ENCODE peak calls at places on chromosome 2, in seven cellular contexts. F, O, Z, G, Q, J and A are unnamed samples.

GRCh38 chr2:237000481-237000880 is 85.2 kb upstream of the COPS8 start:
- DNase-seq in F (no peak), O (no peak), Z (no peak), G (no peak), Q (no peak), J (no peak), A (no peak)

GRCh38 chr2:32614069-32614468 is 13.8 kb upstream of the TTC27 start:
- DNase-seq in F (no peak), O (no peak), Z (no peak), G (no peak), Q (no peak), J (no peak), A (no peak)

GRCh38 chr2:42339191-42339912 is 21.7 kb downstream of the COX7A2L start:
- DNase-seq in F (no peak), O (no peak), Z (no peak), G (no peak), Q (no peak), J (no peak), A (peak)

GRCh38 chr2:111194835-111195621 is 74.3 kb downstream of the BCL2L11 start:
- DNase-seq in F (no peak), O (peak), Z (no peak), G (peak), Q (no peak), J (no peak), A (peak)

GRCh38 chr2:72144746-72145657 is 2.7 kb downstream of the CYP26B1 start:
- DNase-seq in F (no peak), O (no peak), Z (peak), G (peak), Q (no peak), J (no peak), A (peak)

GRCh38 chr2:232549655-232550350 is 554 bp downstream of the TIGD1 start:
- DNase-seq in F (no peak), O (no peak), Z (no peak), G (no peak), Q (no peak), J (no peak), A (peak)

GRCh38 chr2:228689049-228689448 is 507.6 kb upstream of the SPHKAP start:
- DNase-seq in F (peak), O (no peak), Z (no peak), G (no peak), Q (no peak), J (no peak), A (no peak)

GRCh38 chr2:192035731-192036442 is 158.8 kb downstream of the TMEFF2 start:
- DNase-seq in F (no peak), O (no peak), Z (no peak), G (no peak), Q (no peak), J (no peak), A (no peak)

GRCh38 chr2:21317131-21317530 is 193.4 kb downstream of the TDRD15 start:
- DNase-seq in F (peak), O (peak), Z (no peak), G (peak), Q (peak), J (no peak), A (peak)

GRCh38 chr2:236195726-236196125 is 27.5 kb upstream of the GBX2 start:
- DNase-seq in F (no peak), O (no peak), Z (no peak), G (no peak), Q (no peak), J (no peak), A (no peak)

GRCh38 chr2:9975805-9976447 is 24.4 kb downstream of the GRHL1 start:
- DNase-seq in F (no peak), O (no peak), Z (peak), G (no peak), Q (peak), J (peak), A (peak)

GRCh38 chr2:75157435-75157834 is 41.9 kb downstream of the TACR1 start:
- DNase-seq in F (no peak), O (no peak), Z (no peak), G (peak), Q (no peak), J (no peak), A (no peak)

GRCh38 chr2:161136194-161136593 is 24.0 kb upstream of the TANK start:
- DNase-seq in F (no peak), O (no peak), Z (no peak), G (no peak), Q (no peak), J (no peak), A (no peak)

GRCh38 chr2:241232736-241233575 is 44.5 kb downstream of the ANO7 start:
- DNase-seq in F (no peak), O (no peak), Z (no peak), G (no peak), Q (no peak), J (no peak), A (no peak)

GRCh38 chr2:97764559-97765263 is 51.3 kb downstream of the ZAP70 start:
- DNase-seq in F (no peak), O (no peak), Z (no peak), G (no peak), Q (no peak), J (no peak), A (no peak)

GRCh38 chr2:214310319-214310718 is 100.5 kb upstream of the VWC2L start:
- DNase-seq in F (no peak), O (no peak), Z (no peak), G (no peak), Q (no peak), J (no peak), A (no peak)

GRCh38 chr2:10042301-10043161 is 819 bp upstream of the KLF11 start:
- DNase-seq in F (peak), O (peak), Z (peak), G (no peak), Q (peak), J (peak), A (peak)

GRCh38 chr2:134359367-134360081 is 105.7 kb downstream of the MGAT5 start:
- DNase-seq in F (no peak), O (peak), Z (no peak), G (no peak), Q (no peak), J (no peak), A (no peak)

GRCh38 chr2:217934321-217935131 is 68.3 kb downstream of the TNS1 start:
- DNase-seq in F (no peak), O (peak), Z (no peak), G (no peak), Q (no peak), J (no peak), A (no peak)

GRCh38 chr2:460861-461260 is 173.0 kb upstream of the ALKAL2 start:
- DNase-seq in F (no peak), O (peak), Z (peak), G (no peak), Q (peak), J (peak), A (no peak)

GRCh38 chr2:11017921-11018320 is 106.2 kb downstream of the KCNF1 start:
- DNase-seq in F (no peak), O (no peak), Z (no peak), G (no peak), Q (no peak), J (no peak), A (no peak)

GRCh38 chr2:182666674-182667320 is 49.3 kb upstream of the DNAJC10 start:
- DNase-seq in F (no peak), O (no peak), Z (no peak), G (peak), Q (no peak), J (no peak), A (peak)

GRCh38 chr2:174744111-174744510 is 20.2 kb downstream of the CHRNA1 start:
- DNase-seq in F (no peak), O (no peak), Z (no peak), G (no peak), Q (no peak), J (no peak), A (no peak)

GRCh38 chr2:36371963-36372391 is 16.4 kb downstream of the CRIM1 start:
- DNase-seq in F (no peak), O (no peak), Z (no peak), G (no peak), Q (no peak), J (no peak), A (no peak)

GRCh38 chr2:118835739-118836410 is 11.6 kb downstream of the EN1 start:
- DNase-seq in F (peak), O (no peak), Z (no peak), G (no peak), Q (no peak), J (no peak), A (no peak)

GRCh38 chr2:181038796-181039195 is 58.4 kb downstream of the UBE2E3 start:
- DNase-seq in F (no peak), O (no peak), Z (no peak), G (no peak), Q (no peak), J (no peak), A (no peak)

GRCh38 chr2:67840460-67841068 is 222.2 kb downstream of the C1D start:
- DNase-seq in F (peak), O (peak), Z (no peak), G (peak), Q (peak), J (no peak), A (peak)

GRCh38 chr2:99153921-99154604 is 679 bp downstream of the TSGA10 start:
- DNase-seq in F (no peak), O (no peak), Z (no peak), G (no peak), Q (no peak), J (no peak), A (peak)

GRCh38 chr2:239463541-239464165 is 62.8 kb upstream of the HDAC4 start:
- DNase-seq in F (no peak), O (peak), Z (peak), G (no peak), Q (no peak), J (no peak), A (no peak)

GRCh38 chr2:241774419-241775222 is 2.0 kb upstream of the GAL3ST2 start:
- DNase-seq in F (no peak), O (peak), Z (peak), G (no peak), Q (peak), J (no peak), A (no peak)

GRCh38 chr2:112634153-112634873 is 11.4 kb upstream of the SLC20A1 start:
- DNase-seq in F (no peak), O (peak), Z (peak), G (peak), Q (no peak), J (no peak), A (no peak)

GRCh38 chr2:159111346-159111922 is 143.0 kb downstream of the TANC1 start:
- DNase-seq in F (no peak), O (no peak), Z (no peak), G (no peak), Q (no peak), J (no peak), A (no peak)

GRCh38 chr2:10550206-10551001 is 102.3 kb upstream of the ODC1 start:
- DNase-seq in F (no peak), O (no peak), Z (no peak), G (no peak), Q (no peak), J (no peak), A (no peak)

GRCh38 chr2:182822733-182823132 is 43.7 kb downstream of the FRZB start:
- DNase-seq in F (no peak), O (no peak), Z (no peak), G (no peak), Q (no peak), J (no peak), A (no peak)

GRCh38 chr2:21291281-21291825 is 167.6 kb downstream of the TDRD15 start:
- DNase-seq in F (no peak), O (no peak), Z (no peak), G (no peak), Q (no peak), J (no peak), A (no peak)

GRCh38 chr2:232339121-232340081 is 39.1 kb upstream of the ALPP start:
- DNase-seq in F (no peak), O (no peak), Z (peak), G (no peak), Q (no peak), J (no peak), A (no peak)